ENCODE peak calls at places on chromosomes 3 and 15, in seven cellular contexts. M is cardiac muscle cell; P is germinal center; O is NCI-H345; N is AG08395; A is effector memory CD8-positive, alpha-beta T cell; U is SHP77 treated with DMSO at 0.1 percent for 48 hours. L is an unnamed sample.

GRCh38 chr3:62084558-62084957 is 288.8 kb downstream of the FEZF2 start:
- DNase-seq in M (no peak), P (no peak), O (no peak), N (no peak), A (no peak), U (no peak), L (no peak)

GRCh38 chr3:14274999-14275961 is 96.7 kb downstream of the LSM3 start:
- DNase-seq in M (peak; percentile 42), P (peak; percentile 38), O (no peak), N (no peak), A (no peak), U (no peak), L (no peak)

GRCh38 chr3:58651268-58651667 is 15.3 kb downstream of the FAM3D start:
- DNase-seq in M (no peak), P (no peak), O (no peak), N (no peak), A (no peak), U (no peak), L (no peak)

GRCh38 chr15:31277335-31278055 is 49.1 kb upstream of the KLF13 start:
- DNase-seq in M (no peak), P (no peak), O (no peak), N (no peak), A (no peak), U (no peak), L (no peak)

GRCh38 chr15:42363487-42363886 is 4.2 kb downstream of the CAPN3 start:
- DNase-seq in M (no peak), P (no peak), O (no peak), N (no peak), A (no peak), U (no peak), L (no peak)

GRCh38 chr3:9552252-9552999 is 1.2 kb downstream of the LHFPL4 start:
- DNase-seq in M (peak; percentile 84), P (peak; percentile 24), O (no peak), N (peak; percentile 56), A (peak; percentile 5), U (no peak), L (no peak)

GRCh38 chr3:64908292-64908691 is 220.5 kb upstream of the ADAMTS9 start:
- DNase-seq in M (no peak), P (no peak), O (no peak), N (no peak), A (no peak), U (no peak), L (no peak)

GRCh38 chr3:149450281-149450680 is 24.2 kb upstream of the TM4SF4 start:
- DNase-seq in M (no peak), P (no peak), O (no peak), N (peak; percentile 35), A (no peak), U (no peak), L (no peak)

GRCh38 chr3:62073038-62073437 is 300.3 kb downstream of the FEZF2 start:
- DNase-seq in M (no peak), P (no peak), O (no peak), N (peak; percentile 31), A (no peak), U (no peak), L (no peak)

GRCh38 chr15:28915935-28916334 is 30.2 kb downstream of the APBA2 start:
- DNase-seq in M (no peak), P (no peak), O (no peak), N (no peak), A (no peak), U (no peak), L (no peak)

GRCh38 chr15:51368307-51368706 is 26.9 kb downstream of the GLDN start:
- DNase-seq in M (no peak), P (no peak), O (no peak), N (no peak), A (no peak), U (no peak), L (no peak)

GRCh38 chr3:69205385-69205784 is 83.0 kb upstream of the LMOD3 start:
- DNase-seq in M (no peak), P (no peak), O (no peak), N (no peak), A (no peak), U (no peak), L (no peak)

GRCh38 chr15:45162771-45163507 is 24.8 kb downstream of the SHF start:
- DNase-seq in M (peak; percentile 85), P (peak; percentile 86), O (peak; percentile 59), N (peak; percentile 94), A (peak; percentile 52), U (peak; percentile 57), L (peak; percentile 49)

GRCh38 chr15:70208332-70208731 is 110.6 kb upstream of the TLE3 start:
- DNase-seq in M (no peak), P (no peak), O (no peak), N (no peak), A (no peak), U (no peak), L (no peak)

GRCh38 chr3:133769536-133769935 is 23.3 kb downstream of the TF start:
- DNase-seq in M (no peak), P (no peak), O (no peak), N (no peak), A (no peak), U (no peak), L (no peak)

GRCh38 chr3:52288674-52289073 is 1.0 kb downstream of the GLYCTK start:
- DNase-seq in M (no peak), P (no peak), O (no peak), N (no peak), A (no peak), U (no peak), L (no peak)

L was measured in NCI-H2107.